ENCODE peak calls at places on chromosome 5, in six cellular contexts. One of them, this sample, is unnamed.

GRCh38 chr5:160926428-160926827 is 74.4 kb upstream of the ATP10B start:
- DNase-seq in H9: no peak
- DNase-seq in aorta: no peak
- DNase-seq in colonic mucosa: peak; percentile 86
- DNase-seq in GM23248: no peak
- DNase-seq in neural progenitor cell: no peak
- DNase-seq in this sample: no peak

GRCh38 chr5:67215592-67216471 is 19.2 kb upstream of the CD180 start:
- DNase-seq in H9: no peak
- DNase-seq in aorta: peak; percentile 82
- DNase-seq in colonic mucosa: peak; percentile 84
- DNase-seq in GM23248: peak; percentile 13
- DNase-seq in neural progenitor cell: no peak
- DNase-seq in this sample: no peak

GRCh38 chr5:113232667-113233066 is 202.1 kb downstream of the TSSK1B start:
- DNase-seq in H9: no peak
- DNase-seq in aorta: no peak
- DNase-seq in colonic mucosa: no peak
- DNase-seq in GM23248: peak; percentile 42
- DNase-seq in neural progenitor cell: no peak
- DNase-seq in this sample: peak; percentile 66

GRCh38 chr5:150517272-150518152 is 9.6 kb downstream of the NDST1 start:
- DNase-seq in H9: no peak
- DNase-seq in aorta: peak; percentile 88
- DNase-seq in colonic mucosa: peak; percentile 96
- DNase-seq in GM23248: peak; percentile 98
- DNase-seq in neural progenitor cell: no peak
- DNase-seq in this sample: no peak

GRCh38 chr5:17723876-17724275 is 89.6 kb downstream of the TAF11L14 start:
- DNase-seq in H9: no peak
- DNase-seq in aorta: no peak
- DNase-seq in colonic mucosa: no peak
- DNase-seq in GM23248: no peak
- DNase-seq in neural progenitor cell: no peak
- DNase-seq in this sample: peak; percentile 80

GRCh38 chr5:87076931-87077330 is 190.8 kb upstream of the RASA1 start:
- DNase-seq in H9: no peak
- DNase-seq in aorta: no peak
- DNase-seq in colonic mucosa: no peak
- DNase-seq in GM23248: peak; percentile 19
- DNase-seq in neural progenitor cell: no peak
- DNase-seq in this sample: no peak

GRCh38 chr5:69276422-69277174 is 41.9 kb downstream of the CDK7 start:
- DNase-seq in H9: no peak
- DNase-seq in aorta: no peak
- DNase-seq in colonic mucosa: no peak
- DNase-seq in GM23248: peak; percentile 84
- DNase-seq in neural progenitor cell: no peak
- DNase-seq in this sample: no peak

GRCh38 chr5:96781031-96781733 is 26.6 kb downstream of the ERAP1 start:
- DNase-seq in H9: no peak
- DNase-seq in aorta: no peak
- DNase-seq in colonic mucosa: no peak
- DNase-seq in GM23248: peak; percentile 58
- DNase-seq in neural progenitor cell: no peak
- DNase-seq in this sample: no peak

GRCh38 chr5:1526681-1527131 is 2.9 kb upstream of the LPCAT1 start:
- DNase-seq in H9: no peak
- DNase-seq in aorta: peak; percentile 67
- DNase-seq in colonic mucosa: peak; percentile 14
- DNase-seq in GM23248: no peak
- DNase-seq in neural progenitor cell: no peak
- DNase-seq in this sample: peak; percentile 8

GRCh38 chr5:88634014-88634413 is 249.0 kb downstream of the MEF2C start:
- DNase-seq in H9: no peak
- DNase-seq in aorta: no peak
- DNase-seq in colonic mucosa: no peak
- DNase-seq in GM23248: no peak
- DNase-seq in neural progenitor cell: no peak
- DNase-seq in this sample: no peak

GRCh38 chr5:141504216-141504615 is 15.3 kb downstream of the PCDHGC5 start:
- DNase-seq in H9: no peak
- DNase-seq in aorta: peak; percentile 36
- DNase-seq in colonic mucosa: no peak
- DNase-seq in GM23248: no peak
- DNase-seq in neural progenitor cell: no peak
- DNase-seq in this sample: no peak

GRCh38 chr5:54109931-54110330 is 200.4 kb downstream of the ARL15 start:
- DNase-seq in H9: no peak
- DNase-seq in aorta: no peak
- DNase-seq in colonic mucosa: no peak
- DNase-seq in GM23248: no peak
- DNase-seq in neural progenitor cell: no peak
- DNase-seq in this sample: no peak

GRCh38 chr5:83472508-83473343 is 1.2 kb downstream of the VCAN start:
- DNase-seq in H9: peak; percentile 61
- DNase-seq in aorta: peak; percentile 87
- DNase-seq in colonic mucosa: peak; percentile 29
- DNase-seq in GM23248: peak; percentile 91
- DNase-seq in neural progenitor cell: peak; percentile 70
- DNase-seq in this sample: peak; percentile 44

GRCh38 chr5:40799248-40799647 is 1.1 kb upstream of the PRKAA1 start:
- DNase-seq in H9: no peak
- DNase-seq in aorta: no peak
- DNase-seq in colonic mucosa: no peak
- DNase-seq in GM23248: peak; percentile 21
- DNase-seq in neural progenitor cell: no peak
- DNase-seq in this sample: no peak

GRCh38 chr5:173144200-173145176 is at the start of gene BNIP1:
- DNase-seq in H9: peak; percentile 98
- DNase-seq in aorta: peak; percentile 99
- DNase-seq in colonic mucosa: peak; percentile 100
- DNase-seq in GM23248: peak; percentile 93
- DNase-seq in neural progenitor cell: peak; percentile 97
- DNase-seq in this sample: peak; percentile 97

GRCh38 chr5:54302267-54302687 is 8.1 kb downstream of the ARL15 start:
- DNase-seq in H9: no peak
- DNase-seq in aorta: no peak
- DNase-seq in colonic mucosa: no peak
- DNase-seq in GM23248: peak; percentile 27
- DNase-seq in neural progenitor cell: no peak
- DNase-seq in this sample: no peak

GRCh38 chr5:139223481-139223880 is 25.3 kb upstream of the SIL1 start:
- DNase-seq in H9: no peak
- DNase-seq in aorta: no peak
- DNase-seq in colonic mucosa: no peak
- DNase-seq in GM23248: no peak
- DNase-seq in neural progenitor cell: no peak
- DNase-seq in this sample: no peak

GRCh38 chr5:74199436-74200210 is 440.9 kb downstream of the ENC1 start:
- DNase-seq in H9: no peak
- DNase-seq in aorta: no peak
- DNase-seq in colonic mucosa: no peak
- DNase-seq in GM23248: peak; percentile 80
- DNase-seq in neural progenitor cell: no peak
- DNase-seq in this sample: no peak

GRCh38 chr5:170277953-170278352 is 19.6 kb downstream of the LCP2 start:
- DNase-seq in H9: peak; percentile 62
- DNase-seq in aorta: no peak
- DNase-seq in colonic mucosa: no peak
- DNase-seq in GM23248: no peak
- DNase-seq in neural progenitor cell: no peak
- DNase-seq in this sample: no peak

GRCh38 chr5:179487145-179487544 is 63.2 kb upstream of the RUFY1 start:
- DNase-seq in H9: no peak
- DNase-seq in aorta: peak; percentile 20
- DNase-seq in colonic mucosa: no peak
- DNase-seq in GM23248: no peak
- DNase-seq in neural progenitor cell: no peak
- DNase-seq in this sample: no peak

GRCh38 chr5:179484201-179484600 is 66.2 kb upstream of the RUFY1 start:
- DNase-seq in H9: no peak
- DNase-seq in aorta: no peak
- DNase-seq in colonic mucosa: no peak
- DNase-seq in GM23248: no peak
- DNase-seq in neural progenitor cell: no peak
- DNase-seq in this sample: no peak

GRCh38 chr5:179486596-179487051 is 63.7 kb upstream of the RUFY1 start:
- DNase-seq in H9: no peak
- DNase-seq in aorta: peak; percentile 36
- DNase-seq in colonic mucosa: no peak
- DNase-seq in GM23248: no peak
- DNase-seq in neural progenitor cell: no peak
- DNase-seq in this sample: no peak

GRCh38 chr5:179484761-179485160 is 65.6 kb upstream of the RUFY1 start:
- DNase-seq in H9: no peak
- DNase-seq in aorta: peak; percentile 67
- DNase-seq in colonic mucosa: no peak
- DNase-seq in GM23248: no peak
- DNase-seq in neural progenitor cell: no peak
- DNase-seq in this sample: no peak

DNA sequence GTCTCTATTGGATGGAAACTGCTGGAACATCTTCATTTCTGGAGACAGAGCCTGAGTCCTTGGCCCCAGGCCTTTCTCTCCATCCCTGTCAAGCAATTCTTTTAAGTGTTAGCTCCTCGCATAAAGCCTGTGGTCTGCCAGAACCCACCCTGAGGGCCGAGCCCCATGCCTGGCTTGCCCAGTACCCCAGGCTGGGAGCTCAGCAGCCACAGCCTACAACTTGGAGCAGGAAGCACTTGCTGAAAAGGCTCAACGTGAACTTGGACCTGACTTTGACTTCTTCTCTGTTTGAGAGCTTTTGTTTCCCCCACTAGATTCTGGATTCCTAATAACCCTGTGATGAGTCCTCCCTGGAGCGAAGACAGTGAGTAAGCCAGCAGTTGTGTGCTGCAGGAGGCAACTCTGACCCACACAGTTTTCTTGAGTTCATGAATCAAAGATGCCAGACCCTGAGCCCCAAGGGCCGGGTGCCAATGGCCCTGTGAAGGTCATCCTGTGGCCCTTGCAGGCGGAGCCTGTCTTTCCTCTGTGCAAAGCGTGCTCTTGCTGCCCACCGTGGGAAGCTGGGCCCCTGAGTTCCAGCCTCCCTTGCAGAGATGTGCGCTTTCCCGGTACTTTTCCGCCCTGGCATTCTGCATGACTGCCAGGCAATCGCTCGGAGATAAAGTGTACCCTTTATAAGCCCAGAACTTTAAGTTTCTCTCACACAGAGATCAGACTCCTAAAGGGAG is 64.3 kb upstream of the RUFY1 start:
- DNase-seq in H9: no peak
- DNase-seq in aorta: peak; percentile 57
- DNase-seq in colonic mucosa: no peak
- DNase-seq in GM23248: peak; percentile 31
- DNase-seq in neural progenitor cell: no peak
- DNase-seq in this sample: no peak
- H3K27ac ChIP-seq in H9: no peak overlapping the region
- H3K27ac ChIP-seq in aorta: no peak overlapping the region
- H3K27ac ChIP-seq in colonic mucosa: no peak overlapping the region
- H3K27ac ChIP-seq in GM23248: no peak overlapping the region
- H3K27ac ChIP-seq in neural progenitor cell: no peak overlapping the region
- H3K27ac ChIP-seq in this sample: no peak overlapping the region

DNA sequence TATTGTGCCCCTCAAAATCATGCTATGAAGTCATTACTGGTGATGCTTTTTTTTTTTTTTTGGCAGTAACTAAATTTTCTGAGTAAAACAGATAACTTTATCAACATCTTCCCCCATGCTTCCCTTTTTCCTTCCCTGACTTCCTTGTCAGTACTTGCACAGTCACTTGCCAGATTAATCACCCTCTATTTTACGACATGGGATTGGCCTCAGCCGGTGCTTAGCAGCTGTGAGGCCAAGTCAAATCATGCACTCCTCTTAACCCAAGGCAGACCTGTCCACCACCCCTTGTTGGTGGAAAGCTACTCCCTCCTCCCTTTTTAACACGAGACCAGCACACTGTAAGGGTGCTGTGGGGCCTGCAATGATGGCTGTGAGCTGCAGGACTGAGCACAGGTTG is 118.0 kb upstream of the OTULINL start:
- DNase-seq in H9: no peak
- DNase-seq in aorta: no peak
- DNase-seq in colonic mucosa: peak; percentile 76
- DNase-seq in GM23248: peak; percentile 81
- DNase-seq in neural progenitor cell: no peak
- DNase-seq in this sample: peak; percentile 62
- H3K27ac ChIP-seq in H9: no peak overlapping the region
- H3K27ac ChIP-seq in aorta: no peak overlapping the region
- H3K27ac ChIP-seq in colonic mucosa: peak overlapping the region; percentile 61
- H3K27ac ChIP-seq in GM23248: peak overlapping the region; percentile 81
- H3K27ac ChIP-seq in neural progenitor cell: no peak overlapping the region
- H3K27ac ChIP-seq in this sample: peak overlapping the region; percentile 2

GRCh38 chr5:145680169-145680568 is 155.0 kb downstream of the PRELID2 start:
- DNase-seq in H9: peak; percentile 47
- DNase-seq in aorta: no peak
- DNase-seq in colonic mucosa: no peak
- DNase-seq in GM23248: no peak
- DNase-seq in neural progenitor cell: peak; percentile 26
- DNase-seq in this sample: peak; percentile 11

GRCh38 chr5:145681686-145682085 is 153.5 kb downstream of the PRELID2 start:
- DNase-seq in H9: peak; percentile 46
- DNase-seq in aorta: no peak
- DNase-seq in colonic mucosa: peak; percentile 76
- DNase-seq in GM23248: peak; percentile 84
- DNase-seq in neural progenitor cell: peak; percentile 74
- DNase-seq in this sample: peak; percentile 74

GRCh38 chr5:145680744-145681143 is 154.4 kb downstream of the PRELID2 start:
- DNase-seq in H9: no peak
- DNase-seq in aorta: no peak
- DNase-seq in colonic mucosa: no peak
- DNase-seq in GM23248: peak; percentile 3
- DNase-seq in neural progenitor cell: no peak
- DNase-seq in this sample: no peak

GRCh38 chr5:145682197-145682895 is 152.8 kb downstream of the PRELID2 start:
- DNase-seq in H9: no peak
- DNase-seq in aorta: no peak
- DNase-seq in colonic mucosa: no peak
- DNase-seq in GM23248: no peak
- DNase-seq in neural progenitor cell: no peak
- DNase-seq in this sample: no peak

DNA sequence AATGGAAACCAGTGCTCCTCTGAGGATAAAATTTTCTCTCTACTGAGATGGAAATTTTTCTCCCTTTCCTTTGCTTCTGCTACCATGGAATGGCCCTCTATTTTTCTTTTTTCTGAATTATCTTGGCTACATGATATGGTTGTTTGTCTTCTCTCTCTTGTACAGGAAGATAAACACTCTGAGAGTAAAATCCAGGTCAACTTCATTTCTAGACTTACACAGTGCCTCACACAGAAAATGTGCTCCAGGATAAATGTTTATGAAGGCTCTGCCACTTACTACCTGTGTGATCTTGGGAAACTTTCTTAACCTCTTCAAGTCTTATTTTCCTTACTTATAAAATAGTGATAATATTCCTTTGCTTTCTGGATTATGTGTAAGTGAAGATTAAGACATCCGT is 153.9 kb downstream of the PRELID2 start:
- DNase-seq in H9: no peak
- DNase-seq in aorta: no peak
- DNase-seq in colonic mucosa: no peak
- DNase-seq in GM23248: no peak
- DNase-seq in neural progenitor cell: no peak
- DNase-seq in this sample: no peak
- H3K27ac ChIP-seq in H9: no peak overlapping the region
- H3K27ac ChIP-seq in aorta: no peak overlapping the region
- H3K27ac ChIP-seq in colonic mucosa: no peak overlapping the region
- H3K27ac ChIP-seq in GM23248: no peak overlapping the region
- H3K27ac ChIP-seq in neural progenitor cell: no peak overlapping the region
- H3K27ac ChIP-seq in this sample: no peak overlapping the region

GRCh38 chr5:115424446-115424845 is 120.1 kb downstream of the FEM1C start:
- DNase-seq in H9: no peak
- DNase-seq in aorta: no peak
- DNase-seq in colonic mucosa: no peak
- DNase-seq in GM23248: no peak
- DNase-seq in neural progenitor cell: no peak
- DNase-seq in this sample: no peak
- H3K27ac ChIP-seq in H9: no peak overlapping the region
- H3K27ac ChIP-seq in aorta: no peak overlapping the region
- H3K27ac ChIP-seq in colonic mucosa: peak overlapping the region; percentile 24
- H3K27ac ChIP-seq in GM23248: no peak overlapping the region
- H3K27ac ChIP-seq in neural progenitor cell: no peak overlapping the region
- H3K27ac ChIP-seq in this sample: no peak overlapping the region